ENCODE peak calls at places on chromosomes 2 and 18, in four cellular contexts. One of them, this sample, is unnamed.

GRCh38 chr18:68738572-68738971 is 23.7 kb upstream of the TMX3 start:
- DNase-seq in Daoy: no peak
- DNase-seq in kidney: no peak
- DNase-seq in SIG-M5: no peak
- DNase-seq in this sample: no peak

GRCh38 chr2:241248289-241248688 is 59.8 kb downstream of the ANO7 start:
- DNase-seq in Daoy: no peak
- DNase-seq in kidney: no peak
- DNase-seq in SIG-M5: no peak
- DNase-seq in this sample: no peak

GRCh38 chr2:113218283-113219091 is 44.7 kb downstream of the PSD4 start:
- DNase-seq in Daoy: peak; percentile 55
- DNase-seq in kidney: peak; percentile 93
- DNase-seq in SIG-M5: no peak
- DNase-seq in this sample: no peak

GRCh38 chr2:23360571-23361125 is 24.3 kb upstream of the KLHL29 start:
- DNase-seq in Daoy: peak; percentile 52
- DNase-seq in kidney: no peak
- DNase-seq in SIG-M5: no peak
- DNase-seq in this sample: no peak

GRCh38 chr18:13389491-13390131 is 171.1 kb downstream of the LDLRAD4 start:
- DNase-seq in Daoy: no peak
- DNase-seq in kidney: no peak
- DNase-seq in SIG-M5: no peak
- DNase-seq in this sample: no peak

GRCh38 chr18:76875390-76876330 is 53.3 kb downstream of the ZNF236 start:
- DNase-seq in Daoy: peak; percentile 41
- DNase-seq in kidney: no peak
- DNase-seq in SIG-M5: no peak
- DNase-seq in this sample: peak; percentile 27

GRCh38 chr18:9746958-9747357 is 38.9 kb downstream of the RAB31 start:
- DNase-seq in Daoy: no peak
- DNase-seq in kidney: no peak
- DNase-seq in SIG-M5: no peak
- DNase-seq in this sample: no peak

GRCh38 chr18:68916734-68917133 is 118.9 kb downstream of the CCDC102B start:
- DNase-seq in Daoy: peak; percentile 1
- DNase-seq in kidney: no peak
- DNase-seq in SIG-M5: no peak
- DNase-seq in this sample: no peak

GRCh38 chr2:228688007-228688645 is 506.6 kb upstream of the SPHKAP start:
- DNase-seq in Daoy: no peak
- DNase-seq in kidney: no peak
- DNase-seq in SIG-M5: no peak
- DNase-seq in this sample: no peak

GRCh38 chr18:37674570-37674969 is 109.0 kb upstream of the CELF4 start:
- DNase-seq in Daoy: no peak
- DNase-seq in kidney: no peak
- DNase-seq in SIG-M5: no peak
- DNase-seq in this sample: no peak

This sample was measured in GM12891.